ENCODE peak calls at places on chromosomes 2 and 18, in nine cellular contexts. F is HCT116; P is CD8-positive, alpha-beta T cell; D is PC-9; C is heart left ventricle; O is astrocyte of the spinal cord; H is mesenchymal stem cell; M is fibroblast of lung; J is CD8-positive, alpha-beta memory T cell. A is an unnamed sample.

GRCh38 chr2:173708757-173709156 is 256.4 kb downstream of the SP3 start:
- DNase-seq in F (no peak), H (no peak), J (no peak), C (peak; percentile 51), O (no peak), M (peak; percentile 68), D (no peak), P (no peak), A (no peak)

GRCh38 chr2:64017811-64018714 is 1.2 kb downstream of the VPS54 start:
- DNase-seq in J (no peak), F (no peak), D (no peak), C (no peak), M (peak; percentile 53), H (peak; percentile 72), P (no peak), O (peak; percentile 57), A (no peak)

GRCh38 chr2:149375801-149376349 is 45.5 kb downstream of the LYPD6 start:
- DNase-seq in D (no peak), J (no peak), M (no peak), P (no peak), C (no peak), H (no peak), F (no peak), O (peak; percentile 90), A (no peak)

GRCh38 chr2:160022162-160022561 is 40.3 kb downstream of the PLA2R1 start:
- DNase-seq in O (no peak), J (no peak), P (no peak), C (no peak), H (no peak), D (no peak), M (peak; percentile 10), F (no peak), A (no peak)

GRCh38 chr2:148552675-148553331 is 91.7 kb upstream of the EPC2 start:
- DNase-seq in P (no peak), O (no peak), M (peak; percentile 60), C (no peak), J (peak; percentile 34), D (no peak), H (peak; percentile 34), F (no peak), A (no peak)

GRCh38 chr2:202375006-202375610 is 1.0 kb upstream of the BMPR2 start:
- DNase-seq in H (peak; percentile 87), C (peak; percentile 73), D (no peak), O (peak; percentile 84), P (peak; percentile 53), M (peak; percentile 63), J (peak; percentile 18), F (no peak), A (no peak)

GRCh38 chr2:176621350-176621749 is 352.1 kb downstream of the MTX2 start:
- DNase-seq in D (no peak), M (no peak), J (no peak), F (peak; percentile 67), C (no peak), O (no peak), P (no peak), H (no peak), A (no peak)

GRCh38 chr2:6992821-6993228 is 75.6 kb downstream of the RNF144A start:
- DNase-seq in D (no peak), P (no peak), C (no peak), M (no peak), F (no peak), J (no peak), O (no peak), H (no peak), A (no peak)

GRCh38 chr2:44237221-44237620 is 38.1 kb upstream of the SLC3A1 start:
- DNase-seq in O (no peak), F (no peak), P (peak; percentile 54), C (no peak), M (no peak), D (no peak), H (no peak), J (peak; percentile 39), A (no peak)

GRCh38 chr2:128028668-128029054 is 802 bp upstream of the SAP130 start:
- DNase-seq in D (no peak), C (no peak), J (no peak), O (no peak), H (peak; percentile 3), P (no peak), M (no peak), F (no peak), A (no peak)

GRCh38 chr2:172836386-172837200 is 100.9 kb downstream of the RAPGEF4 start:
- DNase-seq in P (no peak), C (no peak), F (peak; percentile 56), O (peak; percentile 60), M (no peak), H (peak; percentile 47), J (peak; percentile 14), D (peak; percentile 100), A (no peak)

GRCh38 chr18:73848656-73849055 is 299.0 kb downstream of the FBXO15 start:
- DNase-seq in P (no peak), H (peak; percentile 40), J (no peak), C (no peak), O (peak; percentile 92), M (peak; percentile 75), F (no peak), D (peak; percentile 92), A (no peak)

DNA sequence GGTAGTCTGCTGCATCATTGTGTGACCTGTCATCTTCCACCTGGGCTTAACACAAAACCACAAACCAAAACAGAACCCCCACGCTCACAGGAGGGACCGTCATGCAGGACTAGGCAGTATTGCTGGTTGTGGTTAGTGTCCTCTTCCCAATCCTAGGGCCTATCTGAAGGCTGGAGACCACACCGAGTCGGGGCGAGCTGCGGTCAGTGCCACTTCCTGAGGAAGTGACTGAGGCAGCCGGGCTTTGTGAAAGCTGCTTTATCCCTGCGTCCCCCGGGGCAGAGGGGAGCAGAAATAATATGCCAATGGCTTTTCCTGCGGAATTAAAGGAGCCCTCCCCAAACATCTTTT is 22.9 kb downstream of the ZNF532 start:
- DNase-seq in P (no peak), D (no peak), J (no peak), H (peak; percentile 84), F (no peak), M (no peak), O (peak; percentile 75), C (peak; percentile 84), A (no peak)
- H3K4me3 ChIP-seq in P (no peak overlapping the region), D (no peak overlapping the region), J (no peak overlapping the region), H (no peak overlapping the region), F (no peak overlapping the region), M (no peak overlapping the region), O (no peak overlapping the region), C (peak overlapping the region; percentile 33), A (no peak overlapping the region)

GRCh38 chr2:85615413-85615728 is 615 bp upstream of the USP39 start:
- DNase-seq in J (no peak), F (no peak), M (no peak), P (no peak), H (no peak), D (no peak), O (no peak), C (no peak), A (no peak)

GRCh38 chr2:85613717-85614515 is 2.0 kb upstream of the C2orf68 start:
- DNase-seq in C (no peak), F (no peak), D (no peak), J (no peak), H (no peak), P (no peak), M (no peak), O (no peak), A (no peak)

GRCh38 chr2:85611705-85612587 is at the start of gene C2orf68:
- DNase-seq in J (peak; percentile 77), C (peak; percentile 94), O (peak; percentile 86), D (peak; percentile 77), H (peak; percentile 89), P (peak; percentile 90), F (peak; percentile 81), M (peak; percentile 88), A (peak; percentile 75)

GRCh38 chr2:85607268-85608215 is 4.3 kb downstream of the C2orf68 start:
- DNase-seq in O (no peak), P (no peak), H (no peak), F (no peak), M (no peak), J (no peak), C (no peak), D (peak; percentile 99), A (no peak)

GRCh38 chr2:85611217-85611704 is 605 bp downstream of the C2orf68 start:
- DNase-seq in J (no peak), F (no peak), C (no peak), M (no peak), H (peak; percentile 23), O (peak; percentile 5), P (no peak), D (no peak), A (no peak)
- H3K4me3 ChIP-seq in J (peak overlapping the region; percentile 91), F (peak overlapping the region; percentile 93), C (peak overlapping the region; percentile 99), M (peak overlapping the region; percentile 87), H (peak overlapping the region; percentile 94), O (peak overlapping the region; percentile 67), P (peak overlapping the region; percentile 55), D (peak overlapping the region; percentile 75), A (peak overlapping the region; percentile 88)

GRCh38 chr18:56888978-56889377 is 237.8 kb downstream of the WDR7 start:
- DNase-seq in C (no peak), H (no peak), D (no peak), O (no peak), J (no peak), F (no peak), M (no peak), P (no peak), A (no peak)

GRCh38 chr18:56891870-56892269 is 240.7 kb downstream of the WDR7 start:
- DNase-seq in M (no peak), F (no peak), C (no peak), J (no peak), P (no peak), D (no peak), H (no peak), O (no peak), A (no peak)

GRCh38 chr18:56891116-56891515 is 240.0 kb downstream of the WDR7 start:
- DNase-seq in J (no peak), P (no peak), F (no peak), M (no peak), H (peak; percentile 4), D (no peak), C (no peak), O (no peak), A (no peak)

GRCh38 chr18:56890632-56891031 is 239.5 kb downstream of the WDR7 start:
- DNase-seq in O (peak; percentile 94), H (peak; percentile 78), D (peak; percentile 81), F (no peak), P (no peak), C (no peak), M (peak; percentile 79), J (no peak), A (no peak)

GRCh38 chr18:56889621-56890020 is 238.5 kb downstream of the WDR7 start:
- DNase-seq in M (no peak), F (no peak), P (no peak), J (no peak), C (no peak), O (peak; percentile 16), H (no peak), D (no peak), A (no peak)
- H3K4me3 ChIP-seq in M (no peak overlapping the region), F (no peak overlapping the region), P (no peak overlapping the region), J (no peak overlapping the region), C (no peak overlapping the region), O (no peak overlapping the region), H (no peak overlapping the region), D (no peak overlapping the region), A (no peak overlapping the region)

DNA sequence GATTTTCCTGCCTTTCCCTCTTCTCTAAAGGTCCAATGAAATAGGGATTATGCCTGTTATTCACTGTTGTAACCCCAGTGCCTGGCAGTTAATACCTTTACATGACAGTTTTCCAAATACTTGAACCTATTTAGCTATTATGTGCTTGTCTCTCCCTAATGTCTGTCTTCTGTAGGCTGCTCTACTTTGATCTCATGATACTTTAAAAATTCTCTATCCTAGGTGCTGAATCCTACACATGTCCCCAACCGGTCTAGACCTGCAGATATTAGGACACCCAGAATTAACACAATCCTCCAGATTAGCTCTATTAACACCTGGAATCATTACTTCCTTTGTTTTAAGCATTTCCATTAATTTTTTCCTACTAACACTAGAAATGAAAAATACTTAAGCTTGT is 7.3 kb downstream of the CEBPZ start:
- DNase-seq in D (no peak), M (no peak), J (no peak), P (no peak), O (no peak), F (no peak), C (no peak), H (no peak), A (no peak)
- H3K4me3 ChIP-seq in D (no peak overlapping the region), M (no peak overlapping the region), J (no peak overlapping the region), P (no peak overlapping the region), O (no peak overlapping the region), F (no peak overlapping the region), C (no peak overlapping the region), H (no peak overlapping the region), A (no peak overlapping the region)

A was measured in iPS DF 6.9.